ENCODE peak calls at places on chromosomes 5 and 9, in nine cellular contexts. I, V, G, B, U, C, E, X and W are unnamed samples.

GRCh38 chr5:52856564-52856963 is 68.8 kb downstream of the ITGA1 start:
- DNase-seq in G (no peak), B (no peak), X (no peak), E (no peak), C (no peak), I (peak; percentile 41), U (no peak), V (no peak), W (no peak)

GRCh38 chr5:167726641-167727040 is 564.8 kb upstream of the WWC1 start:
- DNase-seq in C (no peak), E (no peak), V (no peak), B (no peak), I (peak; percentile 49), U (peak; percentile 37), X (no peak), G (no peak), W (no peak)

GRCh38 chr9:78813602-78814180 is 516.8 kb downstream of the PSAT1 start:
- DNase-seq in E (no peak), U (no peak), B (no peak), V (no peak), G (no peak), X (no peak), I (no peak), C (no peak), W (no peak)

GRCh38 chr5:8695902-8696301 is 827.0 kb downstream of the MTRR start:
- DNase-seq in B (no peak), G (no peak), X (no peak), E (no peak), C (no peak), V (no peak), I (no peak), U (no peak), W (no peak)

GRCh38 chr5:179613460-179614071 is 9.9 kb downstream of the HNRNPH1 start:
- DNase-seq in X (no peak), U (no peak), C (no peak), I (no peak), B (no peak), G (peak; percentile 55), E (no peak), V (no peak), W (peak; percentile 54)

GRCh38 chr5:53490747-53491146 is 10.3 kb downstream of the FST start:
- DNase-seq in G (no peak), V (no peak), U (no peak), E (no peak), B (no peak), C (peak; percentile 42), I (peak; percentile 93), X (no peak), W (no peak)

GRCh38 chr9:4738866-4739586 is 2.0 kb downstream of the AK3 start:
- DNase-seq in B (no peak), C (no peak), E (peak; percentile 25), V (no peak), I (no peak), U (no peak), G (no peak), X (no peak), W (no peak)

GRCh38 chr5:28234356-28234968 is 1196.1 kb upstream of the CDH9 start:
- DNase-seq in B (no peak), E (no peak), C (no peak), U (no peak), X (no peak), V (no peak), G (no peak), I (peak; percentile 21), W (no peak)

GRCh38 chr9:70484232-70485130 is 70.0 kb upstream of the KLF9 start:
- DNase-seq in U (peak; percentile 74), I (peak; percentile 64), E (peak; percentile 57), G (no peak), V (no peak), C (peak; percentile 78), X (peak; percentile 59), B (peak; percentile 30), W (peak; percentile 58)

GRCh38 chr9:95757026-95757425 is 118.5 kb upstream of the ERCC6L2 start:
- DNase-seq in U (no peak), X (no peak), I (peak; percentile 84), B (no peak), E (no peak), G (no peak), C (peak; percentile 25), V (no peak), W (no peak)

GRCh38 chr9:99004717-99005460 is 61.2 kb downstream of the COL15A1 start:
- DNase-seq in V (no peak), C (no peak), U (no peak), I (no peak), G (peak; percentile 57), B (no peak), E (peak; percentile 13), X (no peak), W (no peak)

GRCh38 chr9:137745541-137745991 is 126.8 kb downstream of the EHMT1 start:
- DNase-seq in X (peak; percentile 80), U (peak; percentile 87), B (no peak), E (no peak), I (peak; percentile 36), V (no peak), G (no peak), C (peak; percentile 27), W (peak; percentile 44)

GRCh38 chr9:127353882-127354281 is 43.1 kb upstream of the SLC2A8 start:
- DNase-seq in B (no peak), I (no peak), V (no peak), U (no peak), E (no peak), X (no peak), C (no peak), G (no peak), W (no peak)

GRCh38 chr9:95511232-95511951 is 5.4 kb downstream of the PTCH1 start:
- DNase-seq in G (peak; percentile 83), U (peak; percentile 96), X (peak; percentile 47), V (peak; percentile 66), I (no peak), B (no peak), E (peak; percentile 83), C (peak; percentile 46), W (peak; percentile 82)

GRCh38 chr9:36258989-36259315 is 704 bp upstream of the GNE start:
- DNase-seq in C (no peak), E (peak; percentile 40), V (no peak), X (no peak), U (no peak), B (no peak), I (no peak), G (no peak), W (peak; percentile 42)

GRCh38 chr5:93611900-93612898 is 29.2 kb downstream of the NR2F1 start:
- DNase-seq in U (peak; percentile 72), B (no peak), X (no peak), I (peak; percentile 32), G (no peak), V (no peak), E (no peak), C (no peak), W (no peak)

GRCh38 chr9:132006657-132007370 is 72.9 kb downstream of the MED27 start:
- DNase-seq in B (no peak), C (no peak), G (no peak), I (peak; percentile 57), V (no peak), U (peak; percentile 81), X (peak; percentile 67), E (no peak), W (no peak)

GRCh38 chr9:134434896-134435506 is 108.7 kb downstream of the RXRA start:
- DNase-seq in I (peak; percentile 93), B (no peak), V (peak; percentile 93), E (peak; percentile 93), C (peak; percentile 91), G (peak; percentile 97), U (no peak), X (no peak), W (no peak)

GRCh38 chr9:89802809-89803355 is 198.1 kb downstream of the GADD45G start:
- DNase-seq in U (no peak), G (peak; percentile 80), E (no peak), V (peak; percentile 45), C (peak; percentile 7), X (no peak), B (no peak), I (no peak), W (no peak)

DNA sequence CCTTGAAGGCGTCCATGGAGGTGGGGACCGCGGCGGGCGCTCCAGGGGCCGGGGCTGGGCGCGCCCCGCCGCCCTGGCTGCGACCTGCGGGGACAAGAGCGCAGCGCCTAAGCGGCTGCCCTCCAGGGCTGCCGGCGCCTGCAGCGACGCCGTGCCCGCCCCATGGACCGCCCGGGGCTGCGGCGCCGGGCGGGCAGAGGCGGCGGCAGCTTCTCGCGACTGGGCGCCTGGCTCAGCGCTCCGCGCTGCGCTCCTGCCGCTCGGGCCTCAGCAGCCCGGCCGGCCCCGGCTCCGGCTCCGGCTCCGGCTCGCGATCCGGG is 202 bp downstream of the PITX1 start:
- DNase-seq in G (no peak), U (no peak), E (no peak), X (no peak), I (no peak), V (no peak), B (no peak), C (no peak), W (no peak)
- H3K27me3 ChIP-seq in G (peaks cover 100% of the 10 kb centered on the region), U (peaks cover 53% of the 10 kb centered on the region), E (peaks cover 86% of the 10 kb centered on the region), X (peaks cover 36% of the 10 kb centered on the region), I (peaks cover 90% of the 10 kb centered on the region), V (peaks cover 96% of the 10 kb centered on the region), B (peaks cover 48% of the 10 kb centered on the region), C (peaks cover 91% of the 10 kb centered on the region), W (no peaks in the 10 kb centered on the region)

DNA sequence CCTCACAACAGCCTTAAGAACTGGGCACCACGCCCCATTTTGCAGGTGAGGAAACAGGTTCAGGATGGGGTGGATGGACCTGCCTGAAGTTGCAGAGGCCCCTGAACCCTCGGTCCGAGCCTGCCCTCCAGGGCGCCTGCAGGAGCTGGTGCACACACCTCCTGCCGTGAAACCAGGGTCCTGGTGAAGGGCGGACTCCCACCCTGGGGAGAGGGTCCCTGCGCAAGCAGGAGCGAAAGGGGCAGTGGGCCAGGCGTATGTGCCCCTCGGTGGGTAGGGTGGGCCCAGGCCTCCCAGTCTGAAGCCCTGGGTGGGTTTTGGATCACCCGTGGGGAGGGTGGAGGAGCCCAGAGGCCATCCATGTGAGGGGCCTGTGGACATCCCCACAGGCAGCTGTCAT is 37.9 kb downstream of the HK3 start:
- DNase-seq in I (no peak), B (no peak), X (no peak), V (no peak), C (no peak), G (no peak), E (no peak), U (no peak), W (no peak)
- H3K27me3 ChIP-seq in I (peaks cover 21% of the 10 kb centered on the region), B (no peaks in the 10 kb centered on the region), X (no peaks in the 10 kb centered on the region), V (peaks cover 65% of the 10 kb centered on the region), C (peaks cover 37% of the 10 kb centered on the region), G (peaks cover 82% of the 10 kb centered on the region), E (peaks cover 8% of the 10 kb centered on the region), U (no peaks in the 10 kb centered on the region), W (no peaks in the 10 kb centered on the region)

GRCh38 chr5:135830384-135831275 is 3.8 kb upstream of the SLC25A48 start:
- DNase-seq in X (no peak), V (no peak), G (no peak), U (no peak), B (no peak), I (no peak), E (no peak), C (no peak), W (no peak)
- H3K27me3 ChIP-seq in X (peaks cover 3% of the 10 kb centered on the region), V (peaks cover 53% of the 10 kb centered on the region), G (peaks cover 34% of the 10 kb centered on the region), U (peaks cover under 1% of the 10 kb centered on the region), B (no peaks in the 10 kb centered on the region), I (peaks cover 42% of the 10 kb centered on the region), E (peaks cover 11% of the 10 kb centered on the region), C (peaks cover 21% of the 10 kb centered on the region), W (no peaks in the 10 kb centered on the region)

DNA sequence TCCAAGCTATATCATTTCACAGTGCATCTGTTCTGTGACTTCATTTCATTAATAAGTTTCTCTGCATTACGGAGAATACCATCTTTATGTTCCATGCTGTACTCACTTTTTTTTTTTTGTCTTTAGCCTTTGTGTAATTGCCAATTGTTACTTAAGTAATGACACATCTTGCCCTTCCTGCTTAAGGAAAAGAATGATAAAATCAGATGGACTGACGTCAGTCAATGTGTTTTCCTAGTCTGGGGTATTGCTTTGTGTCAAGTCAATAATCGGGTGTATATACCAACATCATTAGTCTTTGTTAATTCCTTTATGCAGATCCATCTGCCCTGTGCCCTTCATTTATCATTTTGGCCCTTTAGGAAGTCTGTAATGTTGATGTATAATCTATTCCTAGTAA is 133.5 kb downstream of the CD180 start:
- DNase-seq in X (no peak), B (no peak), U (no peak), G (no peak), C (no peak), E (no peak), V (no peak), I (no peak), W (no peak)
- H3K27me3 ChIP-seq in X (no peaks in the 10 kb centered on the region), B (no peaks in the 10 kb centered on the region), U (no peaks in the 10 kb centered on the region), G (no peaks in the 10 kb centered on the region), C (no peaks in the 10 kb centered on the region), E (no peaks in the 10 kb centered on the region), V (no peaks in the 10 kb centered on the region), I (no peaks in the 10 kb centered on the region), W (no peaks in the 10 kb centered on the region)